ENCODE peak calls at places on chromosomes 12 and 14, in six cellular contexts. N is breast epithelium; C is CD4-positive, alpha-beta memory T cell; H is Peyer's patch; A is heart left ventricle; D is CD4-positive, CD25-positive, alpha-beta regulatory T cell. S is an unnamed sample.

GRCh38 chr14:75068294-75069020 is 984 bp upstream of the ZC2HC1C start:
- DNase-seq in N (no peak), C (no peak), H (no peak), A (no peak), D (no peak), S (no peak)

GRCh38 chr12:57079821-57080220 is 1.2 kb upstream of the NEMP1 start:
- DNase-seq in N (no peak), C (no peak), H (no peak), A (no peak), D (no peak), S (no peak)

GRCh38 chr12:50764116-50764860 is 387 bp downstream of the ATF1 start:
- DNase-seq in N (no peak), C (peak), H (no peak), A (no peak), D (peak), S (peak)

GRCh38 chr12:118922405-118922804 is 58.9 kb upstream of the SRRM4 start:
- DNase-seq in N (no peak), C (no peak), H (no peak), A (no peak), D (no peak), S (no peak)

GRCh38 chr12:14795028-14795448 is 8.2 kb downstream of the WBP11 start:
- DNase-seq in N (no peak), C (no peak), H (no peak), A (no peak), D (no peak), S (no peak)

GRCh38 chr14:52596320-52596719 is 43.7 kb downstream of the GPR137C start:
- DNase-seq in N (no peak), C (no peak), H (no peak), A (no peak), D (no peak), S (no peak)

GRCh38 chr12:124480469-124481256 is 86.7 kb downstream of the NCOR2 start:
- DNase-seq in N (peak), C (peak), H (no peak), A (peak), D (no peak), S (peak)

GRCh38 chr12:3752741-3753486 is at the start of gene CRACR2A:
- DNase-seq in N (no peak), C (peak), H (peak), A (peak), D (peak), S (peak)

GRCh38 chr12:114827460-114827859 is 143.5 kb upstream of the TBX3 start:
- DNase-seq in N (no peak), C (no peak), H (no peak), A (no peak), D (no peak), S (no peak)

GRCh38 chr14:74712499-74713394 is at the start of the genes AREL1 and FCF1:
- DNase-seq in N (peak), C (peak), H (peak), A (peak), D (peak), S (peak)

GRCh38 chr14:36747411-36748184 is 85.9 kb downstream of the PAX9 start:
- DNase-seq in N (no peak), C (no peak), H (no peak), A (no peak), D (no peak), S (no peak)

GRCh38 chr12:27805238-27805637 is 25.2 kb upstream of the MANSC4 start:
- DNase-seq in N (no peak), C (no peak), H (no peak), A (no peak), D (no peak), S (no peak)

GRCh38 chr12:113173081-113173698 is 12.1 kb downstream of the DDX54 start:
- DNase-seq in N (no peak), C (no peak), H (no peak), A (no peak), D (no peak), S (no peak)

GRCh38 chr12:114858388-114859146 is 174.6 kb upstream of the TBX3 start:
- DNase-seq in N (no peak), C (no peak), H (peak), A (no peak), D (no peak), S (no peak)

GRCh38 chr12:56299308-56299852 is 750 bp downstream of the CS start:
- DNase-seq in N (no peak), C (peak), H (no peak), A (no peak), D (peak), S (no peak)

GRCh38 chr14:68843471-68844209 is 50.8 kb upstream of the ZFP36L1 start:
- DNase-seq in N (peak), C (peak), H (peak), A (peak), D (peak), S (peak)

GRCh38 chr12:6547987-6548386 is 7.9 kb downstream of the IFFO1 start:
- DNase-seq in N (no peak), C (no peak), H (no peak), A (no peak), D (no peak), S (peak)

GRCh38 chr12:1552978-1553471 is 41.4 kb downstream of the FBXL14 start:
- DNase-seq in N (no peak), C (no peak), H (no peak), A (no peak), D (no peak), S (no peak)

GRCh38 chr12:121618659-121619233 is 7.6 kb upstream of the ORAI1 start:
- DNase-seq in N (no peak), C (no peak), H (no peak), A (no peak), D (no peak), S (no peak)

GRCh38 chr12:98803468-98804209 is 158.5 kb downstream of the APAF1 start:
- DNase-seq in N (no peak), C (no peak), H (no peak), A (no peak), D (no peak), S (no peak)

GRCh38 chr14:91399868-91400640 is 17.6 kb downstream of the CCDC88C start:
- DNase-seq in N (no peak), C (peak), H (peak), A (no peak), D (peak), S (no peak)

GRCh38 chr12:3320881-3321509 is 170.0 kb upstream of the PRMT8 start:
- DNase-seq in N (no peak), C (no peak), H (no peak), A (peak), D (no peak), S (peak)

GRCh38 chr12:47770086-47770726 is 2.8 kb upstream of the SLC48A1 start:
- DNase-seq in N (no peak), C (no peak), H (no peak), A (no peak), D (no peak), S (no peak)

GRCh38 chr14:51562816-51563215 is 88.9 kb upstream of the FRMD6 start:
- DNase-seq in N (no peak), C (no peak), H (no peak), A (no peak), D (no peak), S (no peak)

GRCh38 chr12:105617141-105617540 is 286.6 kb downstream of the C12orf75 start:
- DNase-seq in N (no peak), C (no peak), H (no peak), A (no peak), D (no peak), S (no peak)

GRCh38 chr12:72077111-72077820 is 138.6 kb downstream of the TPH2 start:
- DNase-seq in N (no peak), C (no peak), H (no peak), A (no peak), D (no peak), S (no peak)

GRCh38 chr14:104731249-104731924 is 7.4 kb downstream of the ADSS1 start:
- DNase-seq in N (no peak), C (no peak), H (no peak), A (no peak), D (no peak), S (no peak)

GRCh38 chr12:123305160-123305559 is 33.5 kb upstream of the CDK2AP1 start:
- DNase-seq in N (no peak), C (no peak), H (no peak), A (no peak), D (no peak), S (no peak)

GRCh38 chr12:112409906-112410244 is 470 bp upstream of the RPL6 start:
- DNase-seq in N (no peak), C (no peak), H (no peak), A (no peak), D (no peak), S (no peak)

GRCh38 chr14:21106506-21107359 is 5.9 kb downstream of the TMEM253 start:
- DNase-seq in N (peak), C (peak), H (peak), A (peak), D (peak), S (peak)

GRCh38 chr12:806116-806805 is 53.9 kb downstream of the WNK1 start:
- DNase-seq in N (no peak), C (no peak), H (no peak), A (no peak), D (no peak), S (no peak)

GRCh38 chr14:24307575-24308341 is at the start of gene CIDEB:
- DNase-seq in N (no peak), C (peak), H (peak), A (peak), D (peak), S (peak)

GRCh38 chr14:83874662-83875061 is 1655.3 kb upstream of the FLRT2 start:
- DNase-seq in N (no peak), C (no peak), H (no peak), A (no peak), D (no peak), S (no peak)

GRCh38 chr14:68232643-68233055 is 413.1 kb downstream of the RAD51B start:
- DNase-seq in N (no peak), C (no peak), H (no peak), A (peak), D (no peak), S (no peak)

GRCh38 chr12:27965966-27966365 is 6.6 kb downstream of the PTHLH start:
- DNase-seq in N (no peak), C (no peak), H (no peak), A (no peak), D (no peak), S (no peak)

GRCh38 chr14:92544051-92544730 is 30.6 kb downstream of the RIN3 start:
- DNase-seq in N (no peak), C (no peak), H (no peak), A (no peak), D (no peak), S (no peak)

GRCh38 chr12:10726945-10727344 is 3.8 kb upstream of the YBX3 start:
- DNase-seq in N (no peak), C (no peak), H (no peak), A (no peak), D (no peak), S (no peak)

GRCh38 chr14:64706552-64707193 is 2.4 kb downstream of the PLEKHG3 start:
- DNase-seq in N (no peak), C (no peak), H (no peak), A (peak), D (no peak), S (peak)

GRCh38 chr14:106845286-106846087 is 1319.1 kb downstream of the TMEM121 start:
- DNase-seq in N (no peak), C (peak), H (peak), A (no peak), D (peak), S (no peak)

GRCh38 chr14:70782361-70782760 is 27.0 kb downstream of the MAP3K9 start:
- DNase-seq in N (no peak), C (no peak), H (no peak), A (no peak), D (no peak), S (no peak)
- H3K27ac ChIP-seq in N (no peak), C (no peak), H (no peak), A (no peak), D (no peak), S (no peak)

GRCh38 chr14:76904100-76904739 is 78.0 kb downstream of the LRRC74A start:
- DNase-seq in N (no peak), C (no peak), H (no peak), A (peak), D (no peak), S (peak)
- H3K4me3 ChIP-seq in N (no peak), C (no peak), H (no peak), A (no peak), D (no peak), S (no peak)

DNA sequence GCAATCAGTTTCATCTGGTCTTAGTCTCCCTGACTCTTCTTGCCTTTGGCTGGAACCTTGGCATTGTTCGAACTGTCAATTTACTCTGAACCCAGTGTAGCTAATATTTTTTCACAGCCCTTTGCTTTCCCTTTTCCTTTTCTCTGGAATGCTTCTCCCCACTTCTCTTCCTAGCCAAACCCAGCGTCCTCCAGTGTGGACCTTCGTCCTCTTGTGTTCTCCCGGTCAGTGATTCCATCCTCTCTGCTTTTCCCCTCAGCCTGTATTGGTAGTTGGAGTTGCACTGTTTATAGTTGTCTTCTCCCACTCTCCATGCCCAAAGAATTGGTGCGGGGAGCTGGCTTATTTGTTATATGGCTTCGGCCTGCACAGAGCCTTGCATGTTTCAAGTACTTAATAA is 9.4 kb downstream of the ACVR1B start:
- DNase-seq in N (no peak), C (no peak), H (no peak), A (no peak), D (no peak), S (no peak)
- H3K27ac ChIP-seq in N (no peak), C (no peak), H (peak), A (no peak), D (no peak), S (no peak)

GRCh38 chr12:53210843-53211242 is 3.8 kb upstream of the ITGB7 start:
- DNase-seq in N (no peak), C (no peak), H (no peak), A (no peak), D (no peak), S (no peak)

GRCh38 chr12:53207042-53207441 is at the start of gene ITGB7:
- DNase-seq in N (no peak), C (peak), H (peak), A (no peak), D (peak), S (peak)

GRCh38 chr12:53205747-53206146 is 1.3 kb downstream of the ITGB7 start:
- DNase-seq in N (no peak), C (peak), H (peak), A (no peak), D (no peak), S (no peak)

GRCh38 chr12:53208877-53209463 is 1.9 kb upstream of the ITGB7 start:
- DNase-seq in N (no peak), C (peak), H (peak), A (no peak), D (no peak), S (no peak)

DNA sequence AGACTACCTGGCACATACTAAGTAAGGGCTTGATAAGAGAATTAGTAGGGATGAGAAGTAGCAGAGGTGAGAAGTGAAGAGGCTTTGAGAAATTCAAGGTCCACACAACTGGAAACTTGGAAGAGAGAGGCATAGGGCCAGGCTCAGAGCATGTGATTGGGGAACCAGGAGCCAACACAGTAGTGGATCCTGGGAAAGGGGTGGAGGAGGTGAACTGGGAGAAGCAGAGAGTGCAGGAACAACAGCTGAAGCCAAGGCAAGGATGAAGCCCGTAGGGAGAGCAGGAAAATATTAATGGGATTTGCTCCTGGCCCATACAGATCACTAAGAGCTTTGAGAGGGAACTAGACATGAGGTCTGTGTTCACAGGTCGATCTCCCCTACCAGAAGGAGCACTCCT is 1.4 kb upstream of the ITGB7 start:
- DNase-seq in N (no peak), C (no peak), H (no peak), A (no peak), D (no peak), S (no peak)
- H3K4me3 ChIP-seq in N (no peak), C (no peak), H (no peak), A (no peak), D (peak), S (no peak)

GRCh38 chr14:103398427-103399195 is 13.4 kb downstream of the MARK3 start:
- DNase-seq in N (no peak), C (no peak), H (no peak), A (no peak), D (no peak), S (no peak)
- H3K27ac ChIP-seq in N (no peak), C (no peak), H (no peak), A (peak), D (no peak), S (no peak)

S was measured in right cardiac atrium.